ENCODE peak calls at places on chromosomes 2 and 18, in seven cellular contexts. G is cardiac muscle cell; D is progenitor cell of endocrine pancreas; S is PC-9; O is activated naive CD4-positive, alpha-beta T cell treated with anti-CD3 and anti-CD28 coated beads, Interleukin-2, amount 50 U/mL, for 16 hours; F is GM23338; J is stimulated activated CD4-positive, alpha-beta T cell treated with anti-CD3 and anti-CD28 coated beads, Interleukin-2, amount 100 ng/mL, for 48 hours. U is an unnamed sample.

GRCh38 chr2:101991731-101992145 is at the start of gene IL1R2:
- DNase-seq in G (no peak), D (no peak), S (peak; percentile 46), O (no peak), F (no peak), J (no peak), U (no peak)

GRCh38 chr18:48294894-48295585 is 114.1 kb downstream of the ZBTB7C start:
- DNase-seq in G (no peak), D (no peak), S (no peak), O (no peak), F (peak; percentile 23), J (no peak), U (no peak)

GRCh38 chr2:218079943-218080913 is 11.2 kb downstream of the RUFY4 start:
- DNase-seq in G (no peak), D (no peak), S (no peak), O (no peak), F (no peak), J (no peak), U (no peak)

GRCh38 chr2:118114863-118115262 is 26.6 kb downstream of the INSIG2 start:
- DNase-seq in G (no peak), D (no peak), S (peak; percentile 33), O (no peak), F (no peak), J (no peak), U (no peak)

GRCh38 chr18:48326901-48327675 is 82.1 kb downstream of the ZBTB7C start:
- DNase-seq in G (peak; percentile 41), D (no peak), S (no peak), O (no peak), F (no peak), J (no peak), U (peak; percentile 3)

GRCh38 chr18:65761636-65762310 is 11.0 kb downstream of the CDH7 start:
- DNase-seq in G (no peak), D (no peak), S (no peak), O (no peak), F (no peak), J (no peak), U (no peak)

GRCh38 chr2:128801581-128801980 is 482.9 kb upstream of the HS6ST1 start:
- DNase-seq in G (no peak), D (no peak), S (no peak), O (no peak), F (no peak), J (no peak), U (no peak)

GRCh38 chr2:88199912-88200682 is 30.0 kb downstream of the THNSL2 start:
- DNase-seq in G (peak; percentile 12), D (no peak), S (no peak), O (peak; percentile 42), F (peak; percentile 77), J (no peak), U (no peak)

GRCh38 chr2:128325665-128326181 is 7.1 kb upstream of the HS6ST1 start:
- DNase-seq in G (no peak), D (peak; percentile 7), S (no peak), O (no peak), F (no peak), J (no peak), U (no peak)

GRCh38 chr18:21203096-21203495 is 38.9 kb upstream of the GREB1L start:
- DNase-seq in G (no peak), D (no peak), S (no peak), O (no peak), F (no peak), J (no peak), U (no peak)

GRCh38 chr2:30522421-30522820 is 75.4 kb downstream of the LCLAT1 start:
- DNase-seq in G (no peak), D (no peak), S (no peak), O (no peak), F (no peak), J (no peak), U (no peak)

GRCh38 chr18:6044319-6044718 is 149.0 kb upstream of the TMEM200C start:
- DNase-seq in G (no peak), D (no peak), S (no peak), O (no peak), F (no peak), J (no peak), U (no peak)

GRCh38 chr18:35750929-35751328 is 169.4 kb downstream of the GALNT1 start:
- DNase-seq in G (no peak), D (no peak), S (no peak), O (no peak), F (peak; percentile 7), J (no peak), U (no peak)

GRCh38 chr18:24601624-24602023 is 141.2 kb downstream of the HRH4 start:
- DNase-seq in G (no peak), D (no peak), S (no peak), O (no peak), F (peak; percentile 26), J (no peak), U (no peak)

GRCh38 chr2:164882276-164882675 is 40.7 kb upstream of the COBLL1 start:
- DNase-seq in G (peak; percentile 25), D (no peak), S (no peak), O (no peak), F (no peak), J (no peak), U (no peak)

GRCh38 chr2:208077286-208077685 is 47.0 kb downstream of the CRYGD start:
- DNase-seq in G (peak; percentile 70), D (no peak), S (no peak), O (no peak), F (no peak), J (no peak), U (no peak)

GRCh38 chr2:240933048-240933965 is 27.2 kb downstream of the CROCC2 start:
- DNase-seq in G (no peak), D (peak; percentile 7), S (no peak), O (no peak), F (no peak), J (no peak), U (no peak)

GRCh38 chr2:199395311-199395710 is 62.4 kb downstream of the SATB2 start:
- DNase-seq in G (peak; percentile 10), D (no peak), S (no peak), O (no peak), F (no peak), J (no peak), U (no peak)

GRCh38 chr2:43071629-43072550 is 154.5 kb downstream of the ZFP36L2 start:
- DNase-seq in G (no peak), D (no peak), S (peak; percentile 94), O (no peak), F (no peak), J (no peak), U (no peak)

GRCh38 chr18:46250084-46250811 is 146.1 kb downstream of the HAUS1 start:
- DNase-seq in G (peak; percentile 92), D (no peak), S (peak; percentile 98), O (peak; percentile 29), F (peak; percentile 46), J (peak; percentile 16), U (no peak)

GRCh38 chr2:195514365-195514764 is 142.7 kb upstream of the SLC39A10 start:
- DNase-seq in G (no peak), D (no peak), S (no peak), O (no peak), F (no peak), J (no peak), U (no peak)

GRCh38 chr18:78562446-78563020 is 417.1 kb upstream of the SALL3 start:
- DNase-seq in G (no peak), D (no peak), S (no peak), O (no peak), F (no peak), J (no peak), U (no peak)

GRCh38 chr2:234488913-234489451 is 7.9 kb downstream of the ARL4C start:
- DNase-seq in G (no peak), D (no peak), S (no peak), O (peak; percentile 58), F (no peak), J (no peak), U (no peak)

GRCh38 chr2:231648579-231649174 is 56.0 kb downstream of the TEX44 start:
- DNase-seq in G (peak; percentile 57), D (peak; percentile 54), S (peak; percentile 70), O (peak; percentile 57), F (peak; percentile 82), J (peak; percentile 45), U (peak; percentile 52)

GRCh38 chr2:59083075-59083792 is 842.1 kb upstream of the FANCL start:
- DNase-seq in G (no peak), D (no peak), S (no peak), O (no peak), F (peak; percentile 17), J (no peak), U (no peak)

U was measured in T1000.